ENCODE peak calls at places on chromosomes 12 and 14, in seven cellular contexts. W, D, J, C, G, Q and T are unnamed samples.

GRCh38 chr14:29222671-29223268 is 456.2 kb downstream of the FOXG1 start:
- DNase-seq in Q (peak), D (no peak), C (no peak), W (peak), J (no peak), G (no peak), T (no peak)

GRCh38 chr12:77049767-77050353 is 15.5 kb downstream of the E2F7 start:
- DNase-seq in W (peak), Q (peak), G (no peak), J (no peak), C (peak), D (no peak), T (no peak)

GRCh38 chr14:99182548-99183115 is 89.4 kb downstream of the BCL11B start:
- DNase-seq in Q (no peak), J (no peak), G (no peak), C (no peak), W (no peak), D (peak), T (no peak)

GRCh38 chr12:40253936-40254335 is 29.1 kb downstream of the LRRK2 start:
- DNase-seq in G (peak), J (no peak), D (no peak), Q (no peak), W (no peak), C (no peak), T (no peak)

GRCh38 chr12:127235771-127236170 is 1031.2 kb upstream of the TMEM132C start:
- DNase-seq in G (no peak), C (no peak), Q (no peak), D (no peak), J (no peak), W (no peak), T (no peak)

GRCh38 chr14:103123634-103124500 is 606 bp downstream of the TNFAIP2 start:
- DNase-seq in D (peak), Q (no peak), C (no peak), G (no peak), W (no peak), J (no peak), T (no peak)

GRCh38 chr14:28765907-28766504 is 581 bp upstream of the FOXG1 start:
- DNase-seq in C (no peak), G (no peak), Q (no peak), J (no peak), D (no peak), W (no peak), T (no peak)

GRCh38 chr14:52703225-52703624 is 3.8 kb upstream of the PSMC6 start:
- DNase-seq in G (peak), J (no peak), W (peak), C (no peak), Q (peak), D (no peak), T (no peak)

GRCh38 chr14:102749833-102750775 is 27.1 kb upstream of the TRAF3 start:
- DNase-seq in Q (no peak), G (no peak), J (no peak), C (no peak), W (no peak), D (no peak), T (no peak)

GRCh38 chr12:575948-576612 is 87.2 kb downstream of the NINJ2 start:
- DNase-seq in C (peak), G (no peak), D (peak), W (peak), Q (peak), J (peak), T (peak)

GRCh38 chr14:55451950-55452349 is 11.5 kb upstream of the TBPL2 start:
- DNase-seq in J (no peak), W (no peak), Q (no peak), G (no peak), D (no peak), C (no peak), T (no peak)

GRCh38 chr14:23639891-23640523 is 3.8 kb downstream of the DHRS2 start:
- DNase-seq in C (no peak), J (no peak), Q (no peak), G (no peak), W (no peak), D (no peak), T (no peak)

GRCh38 chr12:47534695-47535094 is 171.1 kb downstream of the RPAP3 start:
- DNase-seq in D (no peak), C (no peak), Q (peak), W (peak), G (no peak), J (no peak), T (no peak)

GRCh38 chr12:66693901-66694513 is 15.1 kb upstream of the GRIP1 start:
- DNase-seq in W (peak), Q (peak), D (no peak), C (peak), G (peak), J (no peak), T (no peak)

GRCh38 chr12:7374423-7375144 is 69.4 kb downstream of the CD163L1 start:
- DNase-seq in Q (peak), C (no peak), W (peak), D (no peak), J (no peak), G (peak), T (no peak)

GRCh38 chr12:75606921-75607320 is 95.5 kb upstream of the KRR1 start:
- DNase-seq in Q (no peak), D (no peak), C (no peak), G (no peak), J (no peak), W (no peak), T (no peak)

GRCh38 chr14:97185186-97185585 is 388.0 kb downstream of the VRK1 start:
- DNase-seq in Q (peak), J (no peak), C (peak), W (no peak), D (no peak), G (no peak), T (no peak)

GRCh38 chr14:61482348-61483206 is 161.2 kb downstream of the PRKCH start:
- DNase-seq in J (no peak), Q (no peak), W (no peak), C (no peak), G (no peak), D (no peak), T (no peak)

GRCh38 chr12:52319097-52319496 is 2.1 kb downstream of the KRT83 start:
- DNase-seq in W (no peak), C (no peak), G (no peak), J (no peak), Q (no peak), D (peak), T (no peak)

GRCh38 chr12:54018608-54018984 is 9.6 kb upstream of the HOXC6 start:
- DNase-seq in Q (no peak), J (no peak), D (peak), C (no peak), G (no peak), W (no peak), T (no peak)

GRCh38 chr14:89571502-89571901 is 154.5 kb upstream of the FOXN3 start:
- DNase-seq in C (no peak), J (no peak), W (no peak), G (no peak), Q (no peak), D (no peak), T (no peak)

GRCh38 chr14:105436891-105437722 is 17.5 kb downstream of the MTA1 start:
- DNase-seq in D (no peak), Q (peak), J (no peak), W (no peak), C (no peak), G (no peak), T (no peak)

GRCh38 chr14:68250950-68251765 is 431.6 kb downstream of the RAD51B start:
- DNase-seq in W (no peak), G (no peak), J (no peak), Q (no peak), D (no peak), C (no peak), T (no peak)

GRCh38 chr12:98591209-98591608 is 2.3 kb upstream of the SLC25A3 start:
- DNase-seq in C (no peak), G (no peak), D (no peak), Q (no peak), W (peak), J (no peak), T (no peak)

GRCh38 chr12:12797789-12798142 is 12.3 kb downstream of the APOLD1 start:
- DNase-seq in W (no peak), G (no peak), C (no peak), J (no peak), D (no peak), Q (no peak), T (no peak)

GRCh38 chr12:49190317-49190716 is 1.4 kb upstream of the TUBA1A start:
- DNase-seq in W (no peak), J (no peak), C (no peak), Q (no peak), G (no peak), D (peak), T (no peak)

GRCh38 chr12:44852483-44852882 is 23.6 kb downstream of the NELL2 start:
- DNase-seq in G (no peak), J (no peak), Q (no peak), D (no peak), W (no peak), C (no peak), T (no peak)

GRCh38 chr14:22614240-22614799 is 16.2 kb downstream of the ABHD4 start:
- DNase-seq in Q (peak), J (no peak), G (peak), W (peak), C (no peak), D (no peak), T (no peak)

GRCh38 chr14:100776681-100777365 is 49.1 kb upstream of the MEG3 start:
- DNase-seq in C (no peak), J (no peak), W (no peak), G (no peak), D (peak), Q (no peak), T (no peak)

GRCh38 chr12:4302881-4303280 is 18.1 kb upstream of the TIGAR start:
- DNase-seq in W (no peak), Q (no peak), J (no peak), G (no peak), D (peak), C (no peak), T (no peak)

GRCh38 chr14:69879175-69880047 is at the start of gene SMOC1:
- DNase-seq in W (peak), D (peak), C (no peak), G (no peak), J (no peak), Q (peak), T (no peak)

GRCh38 chr14:35480119-35480769 is 53.7 kb upstream of the INSM2 start:
- DNase-seq in Q (no peak), J (no peak), C (no peak), D (no peak), W (peak), G (no peak), T (no peak)

GRCh38 chr12:75977590-75977951 is 54.0 kb downstream of the PHLDA1 start:
- DNase-seq in Q (no peak), D (no peak), J (no peak), C (no peak), G (no peak), W (no peak), T (no peak)

GRCh38 chr14:59098377-59098776 is 90.1 kb upstream of the DAAM1 start:
- DNase-seq in D (no peak), Q (peak), C (no peak), W (peak), G (peak), J (no peak), T (no peak)

GRCh38 chr14:104390221-104390931 is 189.2 kb upstream of the C14orf180 start:
- DNase-seq in C (no peak), J (no peak), Q (no peak), W (no peak), D (peak), G (no peak), T (no peak)

GRCh38 chr12:72574138-72574537 is 302.0 kb downstream of the TRHDE start:
- DNase-seq in G (no peak), D (no peak), C (no peak), J (no peak), W (no peak), Q (no peak), T (no peak)

GRCh38 chr12:72570601-72571000 is 298.4 kb downstream of the TRHDE start:
- DNase-seq in C (no peak), W (no peak), G (no peak), J (no peak), D (no peak), Q (no peak), T (no peak)
- TF ChIP-seq CTCF in C (no peak), W (peak), G (peak), J (no peak), D (no peak), Q (no peak), T (no peak)

GRCh38 chr12:128382946-128383739 is 116.2 kb downstream of the TMEM132C start:
- DNase-seq in W (no peak), J (no peak), C (no peak), G (no peak), Q (no peak), D (no peak), T (no peak)

GRCh38 chr12:128381961-128382360 is 115.0 kb downstream of the TMEM132C start:
- DNase-seq in G (no peak), J (no peak), W (no peak), D (no peak), C (no peak), Q (no peak), T (no peak)

GRCh38 chr12:128385736-128386135 is 118.8 kb downstream of the TMEM132C start:
- DNase-seq in C (no peak), D (no peak), J (no peak), Q (no peak), W (no peak), G (no peak), T (no peak)

GRCh38 chr12:128388461-128388921 is 121.5 kb downstream of the TMEM132C start:
- DNase-seq in J (no peak), W (no peak), D (no peak), C (peak), Q (no peak), G (no peak), T (no peak)

DNA sequence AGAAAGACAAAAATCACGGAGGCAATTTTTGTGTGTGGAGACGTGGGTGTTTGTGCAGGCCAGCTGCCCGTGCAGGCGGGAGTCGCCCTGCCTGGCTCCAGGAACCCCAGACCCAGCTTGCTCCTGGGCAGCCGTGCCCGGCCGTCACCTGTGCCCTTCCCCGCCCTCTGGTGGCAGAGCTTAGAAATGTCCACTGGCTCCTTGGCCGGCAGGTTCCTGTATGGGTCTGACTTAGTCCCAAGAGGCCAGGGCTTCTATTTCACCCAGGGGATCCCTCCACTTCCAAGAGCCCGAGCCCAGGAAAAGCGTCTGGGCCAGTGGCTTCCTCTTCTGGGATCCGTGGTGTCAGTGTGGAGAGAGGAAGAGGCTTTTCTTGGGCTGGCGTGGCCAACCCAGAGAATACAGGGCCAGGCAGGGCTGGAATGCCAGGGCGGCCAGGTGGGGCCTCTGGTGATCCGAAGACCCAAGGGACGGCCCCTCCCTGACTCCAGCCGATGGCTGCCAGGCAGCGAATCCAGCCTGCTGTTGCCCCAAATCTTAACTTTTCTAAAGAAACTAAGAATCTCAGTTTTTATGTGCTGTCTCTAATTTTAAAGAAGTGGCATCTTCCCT is 120.9 kb downstream of the TMEM132C start:
- DNase-seq in C (no peak), D (no peak), W (no peak), Q (no peak), J (no peak), G (no peak), T (peak)
- TF ChIP-seq CTCF in C (no peak), D (no peak), W (peak), Q (no peak), J (no peak), G (peak), T (no peak)

GRCh38 chr12:46124132-46124847 is 133.9 kb upstream of the SCAF11 start:
- DNase-seq in J (no peak), W (peak), G (no peak), Q (no peak), C (no peak), D (no peak), T (no peak)

GRCh38 chr12:46126050-46126727 is 135.8 kb upstream of the SCAF11 start:
- DNase-seq in W (no peak), Q (no peak), G (no peak), J (no peak), C (no peak), D (no peak), T (no peak)

DNA sequence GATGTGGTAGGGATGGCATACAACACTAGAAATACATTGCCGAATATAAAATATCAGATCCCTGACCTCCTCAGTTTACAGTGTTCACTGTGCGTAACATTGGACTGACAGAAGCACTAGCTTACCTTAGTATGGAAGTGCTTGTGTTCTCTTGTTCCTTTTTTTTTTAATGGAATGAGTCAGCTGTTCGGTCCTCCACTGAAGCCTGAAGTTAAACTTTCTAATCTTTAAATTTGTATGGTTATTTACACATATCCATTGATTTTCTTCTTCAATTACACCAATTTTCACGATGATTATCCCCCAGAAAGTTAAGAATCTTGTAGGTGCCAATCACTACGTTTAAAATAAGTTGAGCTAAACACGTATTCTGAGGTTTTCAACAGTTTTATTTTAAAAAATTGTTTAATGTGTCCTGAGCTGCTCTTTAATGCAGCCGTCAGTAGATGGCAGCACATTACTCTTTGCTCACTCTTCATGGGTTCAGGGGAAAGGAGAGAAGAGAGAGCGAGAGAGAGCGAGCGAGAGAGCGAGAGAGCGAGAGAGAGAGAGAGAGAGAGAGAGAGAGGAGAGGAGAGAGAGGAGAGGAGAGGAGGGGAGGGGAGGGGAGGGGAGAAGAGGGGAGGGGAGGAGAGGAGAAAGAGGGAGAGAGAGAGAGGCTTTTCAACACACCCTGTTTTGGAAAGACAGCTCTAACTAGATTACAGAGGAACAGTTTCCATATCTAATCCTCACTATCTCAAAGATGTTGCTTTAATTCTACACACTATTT is 134.7 kb upstream of the SCAF11 start:
- DNase-seq in C (peak), G (peak), J (no peak), W (peak), Q (peak), D (no peak), T (no peak)
- TF ChIP-seq CTCF in C (peak), G (peak), J (peak), W (peak), Q (peak), D (peak), T (peak)

GRCh38 chr12:51240971-51241370 is 2.3 kb downstream of the DAZAP2 start:
- DNase-seq in G (no peak), W (peak), D (no peak), Q (no peak), J (no peak), C (no peak), T (no peak)

GRCh38 chr12:51238037-51238509 is 553 bp upstream of the DAZAP2 start:
- DNase-seq in Q (no peak), D (no peak), G (no peak), J (no peak), C (no peak), W (no peak), T (no peak)

GRCh38 chr12:51242150-51242549 is 3.5 kb downstream of the DAZAP2 start:
- DNase-seq in C (no peak), W (no peak), Q (no peak), D (no peak), J (peak), G (no peak), T (no peak)

GRCh38 chr12:51242896-51243295 is 4.3 kb downstream of the DAZAP2 start:
- DNase-seq in J (no peak), G (no peak), Q (no peak), W (no peak), D (no peak), C (no peak), T (no peak)

GRCh38 chr12:51238510-51239334 is at the start of gene DAZAP2:
- DNase-seq in G (peak), C (peak), Q (peak), J (peak), D (peak), W (peak), T (peak)
- TF ChIP-seq CTCF in G (peak), C (no peak), Q (peak), J (no peak), D (peak), W (peak), T (no peak)

GRCh38 chr12:46373303-46374182 is 970 bp upstream of the SLC38A2 start:
- DNase-seq in D (peak), Q (peak), W (no peak), G (no peak), C (peak), J (no peak), T (peak)
- TF ChIP-seq CTCF in D (no peak), Q (no peak), W (peak), G (peak), C (no peak), J (peak), T (no peak)

GRCh38 chr14:76346391-76347160 is 29.4 kb upstream of the ESRRB start:
- DNase-seq in C (no peak), Q (no peak), G (no peak), J (no peak), W (no peak), D (no peak), T (no peak)
- TF ChIP-seq CTCF in C (no peak), Q (no peak), G (no peak), J (no peak), W (no peak), D (no peak), T (no peak)

GRCh38 chr12:124371970-124372555 is 77.2 kb downstream of the RFLNA start:
- DNase-seq in D (no peak), W (no peak), Q (no peak), G (no peak), J (no peak), C (no peak), T (no peak)
- TF ChIP-seq CTCF in D (no peak), W (peak), Q (no peak), G (no peak), J (no peak), C (no peak), T (no peak)